ENCODE peak calls at places on chromosomes 13 and 19, in seven cellular contexts. R is bronchial epithelial cell, I is body of pancreas, W is HCT116, Z is breast epithelium, C is stomach, X is AG10803. L is an unnamed sample.

GRCh38 chr13:28583661-28584091 is 75.3 kb upstream of the POMP start:
- DNase-seq in R (no peak), I (no peak), W (no peak), Z (no peak), C (no peak), X (peak), L (no peak)

GRCh38 chr19:19677579-19677978 is 8.9 kb downstream of the ZNF101 start:
- DNase-seq in R (no peak), I (no peak), W (no peak), Z (no peak), C (no peak), X (no peak), L (no peak)

GRCh38 chr13:24168980-24169379 is 8.5 kb downstream of the SPATA13 start:
- DNase-seq in R (no peak), I (peak), W (no peak), Z (no peak), C (no peak), X (peak), L (no peak)

GRCh38 chr19:38005224-38005614 is 98.2 kb downstream of the SIPA1L3 start:
- DNase-seq in R (no peak), I (no peak), W (no peak), Z (no peak), C (no peak), X (no peak), L (no peak)

GRCh38 chr13:101640797-101641400 is 188.4 kb downstream of the ITGBL1 start:
- DNase-seq in R (peak), I (no peak), W (no peak), Z (no peak), C (no peak), X (peak), L (no peak)

GRCh38 chr19:1482361-1483066 is 3.5 kb upstream of the C19orf25 start:
- DNase-seq in R (no peak), I (no peak), W (no peak), Z (no peak), C (no peak), X (no peak), L (no peak)

GRCh38 chr19:10766681-10767201 is 48.9 kb downstream of the DNM2 start:
- DNase-seq in R (no peak), I (peak), W (no peak), Z (no peak), C (peak), X (peak), L (no peak)

GRCh38 chr19:2511570-2511969 is 35.6 kb downstream of the GADD45B start:
- DNase-seq in R (no peak), I (no peak), W (no peak), Z (no peak), C (no peak), X (no peak), L (no peak)

GRCh38 chr19:485583-486236 is 10.6 kb upstream of the MADCAM1 start:
- DNase-seq in R (peak), I (peak), W (no peak), Z (peak), C (no peak), X (peak), L (no peak)

GRCh38 chr19:19537321-19538048 is 580 bp upstream of the CILP2 start:
- DNase-seq in R (no peak), I (no peak), W (no peak), Z (no peak), C (no peak), X (no peak), L (no peak)

GRCh38 chr19:5017235-5017634 is 48.3 kb downstream of the KDM4B start:
- DNase-seq in R (peak), I (no peak), W (no peak), Z (no peak), C (no peak), X (no peak), L (no peak)

GRCh38 chr19:41376241-41376997 is at the start of gene TMEM91:
- DNase-seq in R (peak), I (peak), W (no peak), Z (no peak), C (peak), X (no peak), L (no peak)

GRCh38 chr19:3336680-3337523 is 29.5 kb upstream of the NFIC start:
- DNase-seq in R (peak), I (peak), W (no peak), Z (peak), C (peak), X (peak), L (no peak)

GRCh38 chr19:7979559-7979958 is 25.9 kb downstream of the ELAVL1 start:
- DNase-seq in R (no peak), I (no peak), W (no peak), Z (no peak), C (no peak), X (no peak), L (no peak)

GRCh38 chr19:7980168-7980567 is 25.3 kb downstream of the ELAVL1 start:
- DNase-seq in R (no peak), I (no peak), W (no peak), Z (no peak), C (no peak), X (no peak), L (no peak)

GRCh38 chr19:7978196-7978825 is 27.1 kb downstream of the ELAVL1 start:
- DNase-seq in R (no peak), I (no peak), W (no peak), Z (no peak), C (no peak), X (no peak), L (no peak)

GRCh38 chr19:7977723-7978040 is 27.8 kb downstream of the ELAVL1 start:
- DNase-seq in R (no peak), I (no peak), W (no peak), Z (no peak), C (no peak), X (no peak), L (no peak)

GRCh38 chr19:7979011-7979410 is 26.4 kb downstream of the ELAVL1 start:
- DNase-seq in R (no peak), I (no peak), W (no peak), Z (no peak), C (no peak), X (no peak), L (no peak)
- TF ChIP-seq CTCF in R (no peak), I (no peak), W (no peak), Z (no peak), C (no peak), X (no peak), L (no peak)

GRCh38 chr19:44072543-44073401 is 813 bp downstream of the ZNF284 start:
- DNase-seq in R (peak), I (no peak), W (no peak), Z (no peak), C (no peak), X (no peak), L (no peak)
- TF ChIP-seq CTCF in R (no peak), I (no peak), W (no peak), Z (no peak), C (no peak), X (peak), L (no peak)

DNA sequence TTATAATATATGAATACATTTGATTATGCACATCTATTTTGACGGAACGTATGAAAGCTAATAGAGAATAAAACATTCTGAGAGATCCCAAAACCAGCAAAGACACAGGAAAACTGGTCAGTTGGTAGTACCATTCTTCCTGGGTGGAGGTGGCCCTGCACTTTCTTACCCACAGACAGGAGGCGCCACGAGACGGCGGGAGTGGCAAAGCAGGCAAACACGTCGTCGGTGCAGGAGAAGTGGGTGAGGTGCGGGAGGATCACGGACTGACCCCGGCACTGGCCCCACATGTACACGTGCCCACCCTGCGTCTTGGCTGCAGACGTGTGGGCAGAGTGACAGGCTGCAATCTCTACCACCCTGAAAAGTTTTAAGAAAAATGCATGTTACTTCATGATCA is 36.1 kb downstream of the RCBTB1 start:
- DNase-seq in R (no peak), I (peak), W (no peak), Z (no peak), C (no peak), X (no peak), L (no peak)
- TF ChIP-seq CTCF in R (peak), I (no peak), W (no peak), Z (no peak), C (no peak), X (no peak), L (no peak)

GRCh38 chr19:45423033-45423588 is 606 bp downstream of the ERCC1 start:
- DNase-seq in R (no peak), I (no peak), W (no peak), Z (no peak), C (no peak), X (no peak), L (no peak)

GRCh38 chr19:45423589-45424190 is at the start of gene ERCC1:
- DNase-seq in R (peak), I (peak), W (peak), Z (peak), C (peak), X (peak), L (peak)

GRCh38 chr19:45424191-45425058 is 708 bp upstream of the ERCC1 start:
- DNase-seq in R (peak), I (peak), W (peak), Z (no peak), C (peak), X (peak), L (no peak)

GRCh38 chr19:45428385-45429231 is 4.9 kb upstream of the ERCC1 start:
- DNase-seq in R (no peak), I (peak), W (no peak), Z (no peak), C (peak), X (peak), L (no peak)
- TF ChIP-seq CTCF in R (peak), I (peak), W (peak), Z (peak), C (peak), X (peak), L (no peak)

GRCh38 chr13:32267836-32268439 is 47.2 kb downstream of the ZAR1L start:
- DNase-seq in R (peak), I (peak), W (peak), Z (no peak), C (peak), X (no peak), L (peak)
- TF ChIP-seq CTCF in R (peak), I (peak), W (peak), Z (peak), C (peak), X (peak), L (peak)

DNA sequence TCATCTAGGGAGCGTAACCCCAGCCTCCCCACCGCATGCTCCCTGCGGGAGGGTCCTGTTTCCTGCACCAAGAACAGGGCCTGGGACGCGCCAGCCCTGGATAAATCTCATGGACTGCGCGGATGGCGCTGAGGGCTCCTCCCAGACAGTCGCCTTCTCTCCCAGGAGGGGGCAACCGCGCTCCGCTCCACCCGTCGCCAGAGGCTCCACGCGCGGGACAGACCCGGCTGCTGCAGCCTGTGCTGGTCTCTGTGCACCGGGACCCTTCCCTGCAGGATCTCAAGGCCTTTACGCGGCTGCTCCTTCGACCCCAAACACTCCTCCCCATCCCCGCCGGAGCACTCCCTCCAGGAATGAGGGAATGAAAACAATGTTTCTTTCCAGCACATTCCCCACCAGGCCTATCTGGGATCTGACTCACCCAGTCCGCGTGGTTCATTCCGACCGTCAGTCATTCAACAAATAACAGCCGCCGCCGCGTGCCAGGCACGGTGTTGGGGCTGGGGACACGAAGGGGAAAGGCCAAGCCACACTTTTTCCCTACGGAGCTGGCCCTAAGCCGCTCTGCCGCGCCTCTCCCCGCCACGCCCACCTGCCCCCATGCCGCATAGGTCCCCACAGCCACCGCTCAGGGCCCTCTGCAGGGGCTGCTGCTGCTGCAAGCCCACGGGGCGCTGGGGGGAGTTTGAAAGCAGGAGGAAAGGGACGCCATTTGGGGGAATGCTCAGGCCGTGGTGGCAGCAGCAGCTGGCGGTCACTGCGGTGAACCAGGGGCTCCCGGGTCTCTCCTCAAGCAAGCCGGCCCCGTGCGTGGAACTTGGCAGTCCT is 6.0 kb downstream of the PNMA8B start:
- DNase-seq in R (no peak), I (peak), W (no peak), Z (no peak), C (peak), X (peak), L (no peak)
- TF ChIP-seq CTCF in R (peak), I (no peak), W (no peak), Z (no peak), C (no peak), X (peak), L (no peak)

L was measured in activated B cell treated with CpG ODN at 0.5 μM for 24 hours.